ENCODE peak calls at places on chromosomes 3 and 15, in four cellular contexts. D is dorsolateral prefrontal cortex, H is fibroblast of villous mesenchyme, Q is left ventricle myocardium inferior. O is an unnamed sample.

GRCh38 chr3:188202358-188203138 is 48.6 kb downstream of the LPP start:
- DNase-seq in D (no peak), H (no peak), Q (no peak), O (no peak)

GRCh38 chr3:29694783-29695182 is 413.9 kb downstream of the RBMS3 start:
- DNase-seq in D (no peak), H (peak), Q (no peak), O (peak)

GRCh38 chr3:119810018-119810435 is 28.1 kb downstream of the NR1I2 start:
- DNase-seq in D (peak), H (peak), Q (peak), O (peak)

GRCh38 chr3:85142626-85143025 is 183.8 kb downstream of the CADM2 start:
- DNase-seq in D (no peak), H (no peak), Q (no peak), O (no peak)

GRCh38 chr3:123296836-123297626 is 95.3 kb downstream of the SEC22A start:
- DNase-seq in D (no peak), H (no peak), Q (no peak), O (no peak)

GRCh38 chr3:196772897-196773296 is 33.2 kb downstream of the PAK2 start:
- DNase-seq in D (no peak), H (no peak), Q (no peak), O (no peak)

GRCh38 chr3:171156455-171157005 is 130.0 kb upstream of the SLC2A2 start:
- DNase-seq in D (no peak), H (peak), Q (no peak), O (no peak)

GRCh38 chr3:156787926-156788663 is 38.1 kb upstream of the LEKR1 start:
- DNase-seq in D (no peak), H (peak), Q (no peak), O (peak)

GRCh38 chr3:29012011-29012410 is 268.9 kb upstream of the RBMS3 start:
- DNase-seq in D (no peak), H (no peak), Q (no peak), O (no peak)

GRCh38 chr15:39411102-39411989 is 169.5 kb upstream of the THBS1 start:
- DNase-seq in D (no peak), H (no peak), Q (no peak), O (peak)

GRCh38 chr3:25696019-25696418 is 31.3 kb upstream of the TOP2B start:
- DNase-seq in D (no peak), H (no peak), Q (no peak), O (no peak)

GRCh38 chr15:57217716-57218598 is 158.3 kb upstream of the CGNL1 start:
- DNase-seq in D (no peak), H (peak), Q (no peak), O (peak)

GRCh38 chr15:55915876-55916567 is 77.4 kb downstream of the NEDD4 start:
- DNase-seq in D (no peak), H (peak), Q (no peak), O (peak)

GRCh38 chr3:152657002-152657400 is 177.9 kb upstream of the P2RY1 start:
- DNase-seq in D (no peak), H (no peak), Q (no peak), O (no peak)

GRCh38 chr3:49024449-49024848 is 2.5 kb downstream of the NDUFAF3 start:
- DNase-seq in D (no peak), H (no peak), Q (no peak), O (no peak)

GRCh38 chr3:46027021-46027705 is at the start of gene XCR1:
- DNase-seq in D (no peak), H (no peak), Q (no peak), O (no peak)

GRCh38 chr15:81941479-81941878 is 104.3 kb downstream of the MEX3B start:
- DNase-seq in D (no peak), H (no peak), Q (no peak), O (peak)

GRCh38 chr3:131053021-131053420 is 26.3 kb downstream of the NEK11 start:
- DNase-seq in D (no peak), H (peak), Q (no peak), O (peak)

GRCh38 chr3:197458179-197458707 is 97.5 kb downstream of the BDH1 start:
- DNase-seq in D (no peak), H (no peak), Q (no peak), O (no peak)

GRCh38 chr3:195021674-195022073 is 249.3 kb downstream of the XXYLT1 start:
- DNase-seq in D (no peak), H (peak), Q (no peak), O (no peak)

GRCh38 chr3:149115114-149115513 is 14.3 kb upstream of the HPS3 start:
- DNase-seq in D (no peak), H (no peak), Q (no peak), O (no peak)

GRCh38 chr3:28916713-28917499 is 364.0 kb upstream of the RBMS3 start:
- DNase-seq in D (peak), H (peak), Q (peak), O (peak)

GRCh38 chr3:156323466-156323865 is 203.1 kb downstream of the KCNAB1 start:
- DNase-seq in D (no peak), H (peak), Q (no peak), O (no peak)

GRCh38 chr3:82085356-82085755 is 323.9 kb upstream of the GBE1 start:
- DNase-seq in D (no peak), H (no peak), Q (no peak), O (no peak)

GRCh38 chr3:22495826-22496225 is 707.3 kb upstream of the UBE2E2 start:
- DNase-seq in D (no peak), H (no peak), Q (no peak), O (no peak)

GRCh38 chr3:62233065-62233464 is 140.3 kb downstream of the FEZF2 start:
- DNase-seq in D (no peak), H (no peak), Q (no peak), O (no peak)

GRCh38 chr15:90211440-90212168 is 10.5 kb downstream of the SEMA4B start:
- DNase-seq in D (no peak), H (peak), Q (no peak), O (no peak)

GRCh38 chr3:177358968-177359600 is 161.8 kb upstream of the TBL1XR1 start:
- DNase-seq in D (no peak), H (peak), Q (peak), O (no peak)

GRCh38 chr3:194906229-194906629 is 220.5 kb downstream of the FAM43A start:
- DNase-seq in D (no peak), H (peak), Q (no peak), O (peak)

GRCh38 chr3:152105446-152105845 is 163.3 kb upstream of the MBNL1 start:
- DNase-seq in D (no peak), H (no peak), Q (no peak), O (no peak)

GRCh38 chr3:27166888-27167287 is 202.3 kb downstream of the NEK10 start:
- DNase-seq in D (peak), H (peak), Q (no peak), O (peak)

GRCh38 chr3:195542261-195542660 is 864 bp downstream of the PPP1R2 start:
- DNase-seq in D (no peak), H (peak), Q (no peak), O (no peak)

GRCh38 chr3:162211470-162211869 is 714.9 kb downstream of the OTOL1 start:
- DNase-seq in D (no peak), H (no peak), Q (no peak), O (peak)

GRCh38 chr3:99114565-99115291 is 213.2 kb upstream of the DCBLD2 start:
- DNase-seq in D (no peak), H (peak), Q (no peak), O (peak)

GRCh38 chr15:93278006-93278405 is 189.0 kb upstream of the RGMA start:
- DNase-seq in D (no peak), H (no peak), Q (no peak), O (no peak)

GRCh38 chr3:197168606-197169005 is 129.8 kb downstream of the DLG1 start:
- DNase-seq in D (no peak), H (peak), Q (no peak), O (peak)

GRCh38 chr15:75721923-75722870 is 9.5 kb upstream of the CSPG4 start:
- DNase-seq in D (no peak), H (no peak), Q (peak), O (no peak)
- H3K4me3 ChIP-seq in D (no peak), H (no peak), Q (no peak), O (no peak)

GRCh38 chr15:80852676-80853075 is 73.5 kb downstream of the CEMIP start:
- DNase-seq in D (no peak), H (no peak), Q (no peak), O (no peak)

GRCh38 chr15:80856809-80857377 is 77.7 kb downstream of the CEMIP start:
- DNase-seq in D (no peak), H (no peak), Q (peak), O (peak)

GRCh38 chr15:80855206-80855605 is 76.0 kb downstream of the CEMIP start:
- DNase-seq in D (no peak), H (no peak), Q (no peak), O (no peak)

GRCh38 chr15:80854104-80854503 is 74.9 kb downstream of the CEMIP start:
- DNase-seq in D (peak), H (peak), Q (no peak), O (no peak)

GRCh38 chr15:80856400-80856799 is 77.2 kb downstream of the CEMIP start:
- DNase-seq in D (no peak), H (no peak), Q (no peak), O (no peak)
- TF ChIP-seq CTCF in D (peak), H (peak), Q (no peak), O (peak)

GRCh38 chr3:9701711-9702110 is 1.9 kb upstream of the CPNE9 start:
- DNase-seq in D (no peak), H (no peak), Q (no peak), O (no peak)

GRCh38 chr3:9701006-9701405 is 2.6 kb upstream of the CPNE9 start:
- DNase-seq in D (no peak), H (no peak), Q (no peak), O (no peak)

GRCh38 chr3:9703736-9704342 is at the start of gene CPNE9:
- DNase-seq in D (peak), H (no peak), Q (no peak), O (no peak)

GRCh38 chr3:9703240-9703639 is 393 bp upstream of the CPNE9 start:
- DNase-seq in D (no peak), H (no peak), Q (no peak), O (no peak)

GRCh38 chr3:9704343-9705322 is 1.0 kb downstream of the CPNE9 start:
- DNase-seq in D (peak), H (peak), Q (peak), O (no peak)
- H3K4me3 ChIP-seq in D (peak), H (peak), Q (peak), O (peak)

DNA sequence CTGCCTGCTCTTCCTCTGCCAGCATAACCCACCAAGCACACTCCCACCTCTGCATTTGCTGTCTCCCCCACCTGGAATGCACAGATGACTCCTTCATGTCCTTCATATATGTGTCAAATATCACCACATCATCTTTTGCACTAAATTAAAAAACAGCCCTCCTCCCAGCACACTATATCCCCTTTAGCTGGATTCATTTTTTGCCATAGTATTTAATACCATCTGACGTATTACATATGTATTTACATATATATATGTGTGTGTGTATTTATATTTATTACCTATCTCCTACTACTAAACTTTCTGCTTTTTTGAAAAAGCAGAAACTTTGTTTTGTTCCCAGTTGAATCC is 29.4 kb upstream of the UBL7 start:
- DNase-seq in D (no peak), H (no peak), Q (no peak), O (no peak)
- TF ChIP-seq CTCF in D (no peak), H (no peak), Q (no peak), O (no peak)

GRCh38 chr15:67468431-67468830 is 52.5 kb upstream of the C15orf61 start:
- DNase-seq in D (no peak), H (no peak), Q (no peak), O (no peak)
- H3K4me3 ChIP-seq in D (peak), H (no peak), Q (no peak), O (no peak)

O was measured in AG10803.